ENCODE peak calls at places on chromosomes 12 and 14, in nine cellular contexts. C is HepG2, B is heart left ventricle, Z is AG10803, T is A549, O is pancreas, X is H9, P is HFF-Myc, Q is AG04450. A is an unnamed sample.
A peak's percentile ranks its signal among the peaks of the same experiment; 100 is the strongest.

GRCh38 chr12:28027328-28027727 is 54.8 kb upstream of the PTHLH start:
- DNase-seq in T (no peak), Z (no peak), Q (no peak), X (no peak), O (no peak), C (no peak), P (no peak), B (no peak), A (no peak)

GRCh38 chr14:87898301-87898700 is 94.7 kb downstream of the GALC start:
- DNase-seq in T (no peak), Q (no peak), B (no peak), X (no peak), C (no peak), P (no peak), O (no peak), Z (no peak), A (no peak)

GRCh38 chr12:111220363-111220762 is 148.5 kb downstream of the PHETA1 start:
- DNase-seq in X (no peak), B (no peak), Q (no peak), P (no peak), O (no peak), T (no peak), Z (no peak), C (no peak), A (no peak)

GRCh38 chr14:91250912-91251311 is 6.4 kb upstream of the GPR68 start:
- DNase-seq in O (no peak), Q (no peak), B (no peak), T (no peak), C (no peak), Z (peak; percentile 76), P (peak; percentile 73), X (no peak), A (no peak)

GRCh38 chr12:64635356-64635998 is 25.2 kb downstream of the RASSF3 start:
- DNase-seq in Q (no peak), C (no peak), Z (no peak), B (no peak), O (no peak), X (no peak), P (no peak), T (no peak), A (no peak)

GRCh38 chr12:80364056-80364455 is 80.0 kb upstream of the PTPRQ start:
- DNase-seq in O (no peak), Z (no peak), P (no peak), B (no peak), T (no peak), Q (no peak), X (no peak), C (no peak), A (peak; percentile 23)

GRCh38 chr14:94377866-94378470 is 10.4 kb downstream of the SERPINA1 start:
- DNase-seq in P (no peak), Q (no peak), T (no peak), B (no peak), X (no peak), O (no peak), C (no peak), Z (no peak), A (no peak)

GRCh38 chr12:34400423-34400881 is 378.2 kb downstream of the ALG10 start:
- DNase-seq in X (no peak), C (no peak), T (no peak), Z (no peak), Q (no peak), P (no peak), O (no peak), B (peak; percentile 1), A (no peak)

GRCh38 chr12:79063258-79063657 is 198.7 kb downstream of the SYT1 start:
- DNase-seq in Q (peak; percentile 15), Z (no peak), O (no peak), T (no peak), C (no peak), P (no peak), X (no peak), B (no peak), A (peak; percentile 31)

GRCh38 chr14:42224053-42224888 is 617.6 kb downstream of the LRFN5 start:
- DNase-seq in O (peak; percentile 69), B (peak; percentile 36), T (peak; percentile 65), P (peak; percentile 57), C (peak; percentile 60), Z (peak; percentile 54), Q (peak; percentile 38), X (peak; percentile 61), A (peak; percentile 75)

GRCh38 chr12:79439179-79439825 is 251.5 kb downstream of the PAWR start:
- DNase-seq in X (no peak), Q (no peak), T (no peak), C (no peak), O (no peak), B (no peak), P (no peak), Z (no peak), A (peak; percentile 76)

GRCh38 chr12:122421263-122421814 is 1.1 kb downstream of the CLIP1 start:
- DNase-seq in O (peak; percentile 67), Q (no peak), T (peak; percentile 75), X (no peak), Z (peak; percentile 50), C (peak; percentile 82), B (peak; percentile 43), P (no peak), A (peak; percentile 57)

GRCh38 chr12:80846930-80847329 is 90.8 kb downstream of the LIN7A start:
- DNase-seq in B (no peak), C (no peak), Z (no peak), T (no peak), P (no peak), Q (no peak), X (no peak), O (no peak), A (no peak)

GRCh38 chr12:65822732-65823480 is 1.4 kb upstream of the HMGA2 start:
- DNase-seq in O (no peak), B (peak; percentile 19), P (peak; percentile 82), Q (no peak), C (peak; percentile 91), Z (no peak), X (peak; percentile 93), T (peak; percentile 90), A (peak; percentile 90)
- TF ChIP-seq CTCF in O (no peak), B (peak; percentile 6), P (no peak), Q (peak; percentile 8), C (peak; percentile 24), Z (no peak), X (no peak), T (no peak), A (peak; percentile 9)

GRCh38 chr12:121064116-121064515 is 25.1 kb upstream of the OASL start:
- DNase-seq in T (no peak), O (no peak), Z (no peak), P (no peak), Q (no peak), X (no peak), C (no peak), B (no peak), A (no peak)

GRCh38 chr12:121060149-121061001 is 21.3 kb upstream of the OASL start:
- DNase-seq in P (peak; percentile 16), C (peak; percentile 63), T (peak; percentile 76), Z (peak; percentile 41), X (peak; percentile 83), B (peak; percentile 50), Q (no peak), O (no peak), A (peak; percentile 41)

GRCh38 chr12:121062391-121063045 is 23.5 kb upstream of the OASL start:
- DNase-seq in C (no peak), P (no peak), T (no peak), Z (no peak), O (no peak), B (no peak), Q (no peak), X (no peak), A (no peak)

GRCh38 chr12:121059031-121059898 is 20.2 kb upstream of the OASL start:
- DNase-seq in O (no peak), T (no peak), P (no peak), B (no peak), C (no peak), Z (no peak), X (no peak), Q (no peak), A (no peak)

DNA sequence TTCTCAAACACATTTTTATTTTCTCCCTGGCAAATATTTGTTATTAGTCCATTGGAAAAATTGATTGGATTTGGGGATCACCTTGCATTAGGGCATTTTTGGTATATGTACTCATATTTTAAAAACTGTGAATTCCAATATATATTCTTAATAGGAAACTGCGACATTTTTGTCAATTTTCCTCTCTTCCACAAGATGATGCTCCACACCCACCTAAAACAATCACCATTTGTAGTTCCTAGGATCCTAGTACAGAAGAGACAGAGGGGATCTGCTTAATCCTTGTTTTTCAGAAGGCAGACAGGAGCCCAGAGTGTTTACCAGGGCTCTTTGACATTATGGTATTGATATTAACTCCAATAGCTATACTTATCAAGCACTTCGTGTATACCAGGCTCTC is 22.8 kb upstream of the OASL start:
- DNase-seq in P (no peak), C (peak; percentile 18), O (no peak), Z (peak; percentile 12), X (no peak), T (peak; percentile 33), Q (no peak), B (no peak), A (no peak)
- TF ChIP-seq CTCF in P (peak; percentile 24), C (peak; percentile 54), O (no peak), Z (peak; percentile 45), X (peak; percentile 36), T (peak; percentile 50), Q (peak; percentile 46), B (peak; percentile 35), A (peak; percentile 12)

GRCh38 chr14:72975776-72976175 is 49.5 kb downstream of the DCAF4 start:
- DNase-seq in T (peak; percentile 44), B (no peak), C (peak; percentile 4), Z (no peak), P (no peak), Q (no peak), X (no peak), O (no peak), A (no peak)
- TF ChIP-seq CTCF in T (peak; percentile 12), B (no peak), C (no peak), Z (no peak), P (peak; percentile 34), Q (peak; percentile 3), X (peak; percentile 52), O (no peak), A (no peak)

GRCh38 chr14:55416866-55417265 is 5.2 kb upstream of the ATG14 start:
- DNase-seq in C (no peak), T (peak; percentile 51), Q (no peak), X (peak; percentile 45), Z (no peak), O (no peak), B (no peak), P (no peak), A (no peak)

GRCh38 chr14:55418411-55418810 is 6.8 kb upstream of the ATG14 start:
- DNase-seq in Z (no peak), X (no peak), Q (no peak), C (no peak), P (no peak), T (no peak), B (no peak), O (no peak), A (no peak)

GRCh38 chr14:55423969-55424368 is 12.3 kb upstream of the ATG14 start:
- DNase-seq in X (no peak), Z (no peak), T (no peak), Q (no peak), C (no peak), P (no peak), B (no peak), O (no peak), A (no peak)

GRCh38 chr14:55417955-55418354 is 6.3 kb upstream of the ATG14 start:
- DNase-seq in O (no peak), C (no peak), P (no peak), Z (no peak), B (no peak), T (no peak), X (no peak), Q (no peak), A (no peak)

GRCh38 chr14:55419663-55420062 is 8.0 kb upstream of the ATG14 start:
- DNase-seq in B (no peak), P (no peak), O (no peak), Z (no peak), Q (no peak), T (no peak), C (peak; percentile 13), X (no peak), A (no peak)
- TF ChIP-seq CTCF in B (no peak), P (no peak), O (no peak), Z (no peak), Q (no peak), T (no peak), C (no peak), X (no peak), A (no peak)